ENCODE peak calls at places on chromosomes 11 and 22, in ten cellular contexts. C is Calu3, B is psoas muscle, V is Peyer's patch, N is epithelial cell of esophagus, E is endothelial cell, W is fibroblast of mammary gland, I is H9, X is WTC11, P is GM06990. J is an unnamed sample.

GRCh38 chr11:27720277-27720830 is 20.1 kb upstream of the BDNF start:
- DNase-seq in N (peak), C (peak), V (no peak), P (no peak), E (peak), W (peak), B (no peak), X (peak), I (peak), J (peak)

GRCh38 chr11:64594159-64594939 is 3.3 kb downstream of the SLC22A12 start:
- DNase-seq in N (no peak), W (no peak), X (no peak), C (no peak), I (no peak), P (no peak), B (peak), V (peak), E (no peak), J (no peak)

GRCh38 chr11:9760180-9760550 is 96.3 kb downstream of the SWAP70 start:
- DNase-seq in B (peak), W (peak), V (peak), X (no peak), N (peak), I (no peak), E (no peak), P (no peak), C (no peak), J (peak)

GRCh38 chr11:13638436-13638835 is 30.0 kb upstream of the FAR1 start:
- DNase-seq in P (no peak), C (no peak), B (no peak), I (no peak), E (no peak), X (no peak), N (no peak), W (no peak), V (no peak), J (peak)

GRCh38 chr11:106471273-106471672 is 393.8 kb downstream of the AASDHPPT start:
- DNase-seq in N (no peak), E (no peak), W (peak), I (no peak), B (no peak), C (no peak), X (no peak), V (no peak), P (no peak), J (no peak)

GRCh38 chr11:3920148-3920852 is 64.8 kb downstream of the STIM1 start:
- DNase-seq in X (no peak), I (no peak), N (peak), W (peak), V (no peak), B (peak), E (no peak), C (peak), P (no peak), J (peak)

GRCh38 chr11:86136542-86136941 is 67.7 kb upstream of the PICALM start:
- DNase-seq in B (no peak), X (no peak), C (no peak), V (no peak), E (no peak), N (no peak), W (no peak), P (no peak), I (no peak), J (no peak)

GRCh38 chr11:85776951-85777602 is 33.9 kb downstream of the SYTL2 start:
- DNase-seq in B (no peak), N (no peak), E (no peak), C (no peak), W (no peak), P (no peak), V (no peak), I (no peak), X (no peak), J (no peak)

GRCh38 chr11:68007498-68008380 is 2.4 kb upstream of the ALDH3B1 start:
- DNase-seq in W (no peak), V (peak), X (no peak), N (no peak), I (no peak), B (no peak), C (no peak), E (no peak), P (no peak), J (no peak)

GRCh38 chr11:12864316-12865156 is 144.6 kb upstream of the RASSF10 start:
- DNase-seq in W (no peak), V (no peak), X (peak), I (peak), N (peak), E (peak), C (peak), B (no peak), P (no peak), J (no peak)

GRCh38 chr22:31126128-31126868 is 3.5 kb downstream of the INPP5J start:
- DNase-seq in W (no peak), E (no peak), N (no peak), V (no peak), C (no peak), X (no peak), I (peak), P (no peak), B (no peak), J (no peak)

GRCh38 chr22:37219534-37219933 is 7.3 kb upstream of the SSTR3 start:
- DNase-seq in I (no peak), N (no peak), P (peak), V (no peak), E (no peak), B (no peak), C (no peak), W (no peak), X (no peak), J (no peak)

GRCh38 chr11:12258451-12258850 is 118.9 kb upstream of the PARVA start:
- DNase-seq in N (peak), E (no peak), C (peak), I (no peak), W (no peak), B (no peak), X (no peak), P (no peak), V (no peak), J (no peak)

GRCh38 chr11:15663778-15664218 is 549.1 kb downstream of the INSC start:
- DNase-seq in B (peak), N (no peak), E (no peak), P (no peak), V (no peak), I (peak), W (no peak), X (peak), C (no peak), J (peak)

GRCh38 chr22:27724706-27725105 is 76.8 kb downstream of the MN1 start:
- DNase-seq in V (no peak), I (no peak), P (no peak), X (no peak), W (no peak), C (no peak), B (no peak), E (no peak), N (no peak), J (no peak)

DNA sequence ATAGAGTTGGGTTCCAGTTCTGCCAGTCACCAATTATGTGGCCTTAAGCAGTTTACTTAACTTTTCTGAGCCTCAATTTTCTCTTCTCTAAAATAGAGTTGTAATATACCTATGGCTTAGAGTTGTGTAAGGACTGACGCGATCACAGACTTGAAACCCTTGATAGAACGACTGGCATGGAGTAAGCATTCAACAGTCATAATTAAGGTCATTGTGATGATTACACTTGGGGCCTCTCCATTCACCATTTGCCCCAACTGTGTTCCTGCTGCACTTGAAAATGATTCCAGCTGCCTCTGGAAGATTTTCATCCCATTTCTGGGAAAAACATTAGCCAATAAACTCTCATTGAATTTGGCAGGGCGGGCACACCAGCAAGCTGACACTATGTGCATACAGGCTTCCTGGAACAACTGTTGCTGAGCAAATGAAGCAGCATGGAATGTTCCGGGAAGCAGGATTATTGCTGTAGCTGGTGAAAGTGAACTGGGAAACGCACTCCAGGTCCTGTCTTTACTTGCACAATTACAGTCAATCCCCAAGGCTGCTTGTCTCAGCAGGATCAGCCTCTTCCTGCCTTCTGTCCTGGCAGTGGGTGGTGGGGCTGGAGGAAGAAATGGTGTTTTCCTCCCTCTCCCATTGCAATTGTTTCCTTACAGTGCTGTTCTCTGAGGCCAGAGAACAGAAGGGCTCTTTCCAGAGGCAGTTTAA is 19.6 kb downstream of the CD44 start:
- DNase-seq in B (peak), E (peak), P (no peak), X (no peak), V (no peak), W (peak), I (no peak), N (peak), C (no peak), J (peak)
- TF ChIP-seq CTCF in B (no peak), E (no peak), P (no peak), X (no peak), V (no peak), W (no peak), I (no peak), N (no peak), C (no peak), J (no peak)

DNA sequence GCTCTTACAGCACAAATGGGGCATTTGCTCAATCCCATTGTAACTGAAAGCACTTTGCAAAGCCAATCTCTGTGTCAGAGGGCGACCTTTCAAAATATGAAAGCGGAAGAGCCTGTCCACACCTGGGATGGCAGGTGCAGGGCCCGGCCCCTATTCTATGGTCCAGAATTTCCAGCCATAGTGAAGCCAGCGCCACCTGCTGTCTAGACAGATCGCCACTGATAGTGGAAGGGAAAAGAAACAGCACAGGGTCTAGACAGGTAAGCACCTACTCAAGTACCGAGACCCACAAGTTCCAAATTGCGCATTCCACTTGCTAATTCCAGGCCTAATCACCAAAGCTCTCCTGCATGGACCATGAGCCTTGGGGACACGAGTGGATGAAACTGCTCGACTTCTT is 141.4 kb downstream of the NTM start:
- DNase-seq in P (no peak), E (peak), N (peak), C (no peak), W (peak), V (no peak), X (peak), I (peak), B (peak), J (no peak)
- TF ChIP-seq CTCF in P (peak), E (peak), N (peak), C (no peak), W (peak), V (no peak), X (peak), I (peak), B (peak), J (no peak)

GRCh38 chr22:42990131-42990838 is 24.7 kb downstream of the PACSIN2 start:
- DNase-seq in E (no peak), C (peak), V (no peak), W (peak), B (no peak), I (no peak), X (no peak), N (peak), P (no peak), J (peak)
- TF ChIP-seq CTCF in E (no peak), C (no peak), V (no peak), W (peak), B (peak), I (peak), X (no peak), N (peak), P (peak), J (peak)

GRCh38 chr11:72821920-72822799 is 7.9 kb downstream of the ATG16L2 start:
- DNase-seq in C (peak), X (peak), E (peak), N (peak), P (peak), B (peak), I (peak), W (peak), V (peak), J (peak)
- TF ChIP-seq CTCF in C (peak), X (no peak), E (peak), N (no peak), P (no peak), B (no peak), I (peak), W (no peak), V (no peak), J (no peak)

GRCh38 chr22:46798041-46798365 is 35.6 kb downstream of the TBC1D22A start:
- DNase-seq in B (no peak), P (no peak), N (no peak), C (no peak), V (no peak), I (no peak), W (no peak), E (no peak), X (no peak), J (no peak)

GRCh38 chr22:46798366-46799057 is 36.1 kb downstream of the TBC1D22A start:
- DNase-seq in E (peak), C (peak), I (peak), W (peak), V (peak), P (peak), B (peak), X (peak), N (peak), J (peak)

GRCh38 chr22:46795845-46796565 is 33.6 kb downstream of the TBC1D22A start:
- DNase-seq in C (no peak), X (no peak), W (no peak), I (no peak), B (no peak), N (no peak), V (peak), E (no peak), P (no peak), J (no peak)

GRCh38 chr22:46796566-46797195 is 34.2 kb downstream of the TBC1D22A start:
- DNase-seq in I (no peak), B (no peak), P (no peak), C (no peak), X (no peak), N (no peak), E (no peak), W (no peak), V (peak), J (no peak)

GRCh38 chr22:46797355-46797754 is 34.9 kb downstream of the TBC1D22A start:
- DNase-seq in V (peak), C (peak), X (no peak), P (no peak), B (no peak), E (no peak), W (peak), I (no peak), N (peak), J (peak)
- TF ChIP-seq CTCF in V (no peak), C (no peak), X (no peak), P (peak), B (no peak), E (no peak), W (peak), I (peak), N (peak), J (no peak)

GRCh38 chr22:45242778-45243191 is 2.1 kb upstream of the KIAA0930 start:
- DNase-seq in B (no peak), X (no peak), C (peak), N (peak), W (peak), P (no peak), I (no peak), E (no peak), V (no peak), J (peak)
- TF ChIP-seq CTCF in B (no peak), X (no peak), C (no peak), N (peak), W (peak), P (peak), I (peak), E (no peak), V (no peak), J (no peak)

GRCh38 chr11:821513-822371 is 3.0 kb downstream of the PNPLA2 start:
- DNase-seq in V (no peak), P (no peak), W (no peak), C (no peak), X (no peak), I (no peak), E (no peak), N (no peak), B (peak), J (no peak)

GRCh38 chr11:819129-819931 is 616 bp downstream of the PNPLA2 start:
- DNase-seq in N (peak), B (peak), P (peak), W (peak), V (peak), C (peak), E (peak), I (peak), X (peak), J (peak)

GRCh38 chr11:819943-820649 is 1.4 kb downstream of the PNPLA2 start:
- DNase-seq in V (peak), I (peak), B (peak), W (no peak), X (peak), E (peak), P (peak), N (peak), C (peak), J (peak)

GRCh38 chr11:818396-819128 is at the start of gene PNPLA2:
- DNase-seq in N (peak), C (peak), W (peak), I (no peak), X (peak), E (peak), V (peak), P (no peak), B (peak), J (peak)

GRCh38 chr11:820655-821512 is 2.2 kb downstream of the PNPLA2 start:
- DNase-seq in C (peak), P (no peak), E (no peak), I (no peak), B (peak), N (peak), W (peak), X (no peak), V (peak), J (peak)
- TF ChIP-seq CTCF in C (no peak), P (no peak), E (no peak), I (no peak), B (no peak), N (no peak), W (no peak), X (no peak), V (no peak), J (no peak)

J was measured in MCF 10A.